ENCODE peak calls at places on chromosome 6, in ten cellular contexts. T, A, S, B, Y, W, Z, C, K and R are unnamed samples.

GRCh38 chr6:6600865-6601264 is 12.3 kb downstream of the LY86 start:
- DNase-seq in K (no peak), A (no peak), W (no peak), B (no peak), S (no peak), C (no peak), T (no peak), Z (no peak), Y (no peak), R (no peak)

GRCh38 chr6:39777218-39777617 is 15.0 kb upstream of the DAAM2 start:
- DNase-seq in W (no peak), Z (no peak), T (no peak), S (no peak), Y (no peak), B (no peak), C (no peak), K (no peak), A (no peak), R (no peak)

GRCh38 chr6:16205377-16206144 is 32.8 kb upstream of the GMPR start:
- DNase-seq in Y (no peak), C (peak), B (no peak), A (peak), T (peak), Z (no peak), W (peak), K (no peak), S (no peak), R (no peak)

GRCh38 chr6:41818271-41819054 is 31.0 kb downstream of the TOMM6 start:
- DNase-seq in C (no peak), W (no peak), Y (no peak), S (no peak), A (peak), K (peak), B (no peak), T (no peak), Z (no peak), R (no peak)

GRCh38 chr6:169975286-169975685 is 223.9 kb downstream of the ERMARD start:
- DNase-seq in Z (no peak), W (no peak), A (no peak), B (peak), K (no peak), Y (no peak), C (no peak), S (no peak), T (no peak), R (no peak)

GRCh38 chr6:157380458-157380778 is 572 bp upstream of the ZDHHC14 start:
- DNase-seq in S (no peak), C (no peak), K (no peak), B (no peak), T (no peak), Y (no peak), A (no peak), Z (no peak), W (no peak), R (no peak)

GRCh38 chr6:144931172-144932035 is 646.3 kb downstream of the UTRN start:
- DNase-seq in A (peak), C (peak), T (no peak), W (no peak), Z (peak), B (peak), S (peak), Y (no peak), K (no peak), R (no peak)

GRCh38 chr6:89706121-89706520 is 67.6 kb upstream of the LYRM2 start:
- DNase-seq in W (no peak), B (no peak), Y (no peak), Z (no peak), A (no peak), K (no peak), T (no peak), C (no peak), S (no peak), R (no peak)

GRCh38 chr6:50925981-50926380 is 107.3 kb downstream of the TFAP2B start:
- DNase-seq in A (no peak), Z (no peak), B (no peak), T (no peak), Y (no peak), S (no peak), W (no peak), C (peak), K (no peak), R (no peak)

GRCh38 chr6:64083261-64083660 is 447.7 kb downstream of the PHF3 start:
- DNase-seq in B (no peak), Y (no peak), K (no peak), Z (no peak), T (no peak), C (no peak), S (no peak), A (no peak), W (no peak), R (no peak)

GRCh38 chr6:21747441-21747840 is 153.9 kb downstream of the SOX4 start:
- DNase-seq in S (no peak), B (no peak), K (no peak), W (no peak), A (no peak), Y (no peak), T (no peak), Z (no peak), C (no peak), R (no peak)

GRCh38 chr6:27592481-27593199 is 119.7 kb upstream of the ZNF184 start:
- DNase-seq in B (no peak), T (no peak), Z (no peak), S (no peak), Y (no peak), W (no peak), K (peak), C (peak), A (peak), R (no peak)

GRCh38 chr6:24401458-24401857 is 1.3 kb upstream of the MRS2 start:
- DNase-seq in C (no peak), K (no peak), B (no peak), A (no peak), W (no peak), T (no peak), S (no peak), Z (no peak), Y (no peak), R (no peak)

GRCh38 chr6:169263836-169264608 is 10.4 kb upstream of the THBS2 start:
- DNase-seq in T (no peak), C (peak), W (no peak), Y (no peak), A (peak), B (peak), S (peak), K (no peak), Z (no peak), R (peak)

GRCh38 chr6:116887884-116888283 is 10.8 kb downstream of the RFX6 start:
- DNase-seq in S (no peak), W (no peak), C (no peak), Y (no peak), B (no peak), Z (no peak), A (no peak), K (no peak), T (no peak), R (no peak)

GRCh38 chr6:85236636-85237035 is 213.2 kb upstream of the NT5E start:
- DNase-seq in W (no peak), C (no peak), Z (no peak), K (no peak), A (no peak), B (no peak), T (no peak), S (no peak), Y (no peak), R (no peak)

GRCh38 chr6:151475653-151476523 is 17.9 kb upstream of the CCDC170 start:
- DNase-seq in T (peak), B (peak), Z (peak), C (peak), Y (peak), W (no peak), A (peak), S (peak), K (no peak), R (no peak)

GRCh38 chr6:109441069-109441816 is 719 bp downstream of the SMPD2 start:
- DNase-seq in S (peak), A (peak), Z (peak), W (no peak), T (peak), K (peak), C (peak), B (peak), Y (peak), R (no peak)
- TF ChIP-seq CTCF in S (peak), A (no peak), Z (peak), W (peak), T (no peak), K (no peak), C (peak), B (peak), Y (no peak), R (no peak)

GRCh38 chr6:149217466-149217888 is 100.0 kb upstream of the TAB2 start:
- DNase-seq in Y (no peak), C (no peak), B (no peak), Z (no peak), T (no peak), W (no peak), S (no peak), K (no peak), A (no peak), R (no peak)

GRCh38 chr6:149218471-149218870 is 99.0 kb upstream of the TAB2 start:
- DNase-seq in B (no peak), W (no peak), K (no peak), S (no peak), C (no peak), A (no peak), Z (no peak), Y (no peak), T (no peak), R (no peak)

GRCh38 chr6:149213829-149214228 is 103.7 kb upstream of the TAB2 start:
- DNase-seq in B (no peak), Z (no peak), S (no peak), T (no peak), Y (no peak), A (peak), W (no peak), K (no peak), C (peak), R (no peak)

GRCh38 chr6:149218915-149219314 is 98.6 kb upstream of the TAB2 start:
- DNase-seq in T (no peak), W (no peak), S (no peak), Y (no peak), K (no peak), B (no peak), Z (no peak), A (no peak), C (no peak), R (no peak)

GRCh38 chr6:149216459-149216858 is 101.1 kb upstream of the TAB2 start:
- DNase-seq in Z (no peak), C (no peak), W (no peak), T (no peak), Y (no peak), A (no peak), S (no peak), K (no peak), B (no peak), R (no peak)
- TF ChIP-seq CTCF in Z (no peak), C (no peak), W (no peak), T (no peak), Y (no peak), A (no peak), S (no peak), K (no peak), B (no peak), R (no peak)

GRCh38 chr6:30002871-30003270 is 58.2 kb upstream of the POLR1H start:
- DNase-seq in B (no peak), K (no peak), T (no peak), W (no peak), Y (no peak), C (peak), S (no peak), Z (no peak), A (peak), R (no peak)
- TF ChIP-seq CTCF in B (no peak), K (no peak), T (no peak), W (no peak), Y (no peak), C (no peak), S (no peak), Z (no peak), A (no peak), R (no peak)

GRCh38 chr6:105402090-105402980 is 547 bp downstream of the PREP start:
- DNase-seq in Y (no peak), Z (peak), C (peak), S (no peak), A (peak), K (no peak), T (no peak), B (peak), W (no peak), R (no peak)

GRCh38 chr6:105401247-105402089 is 1.4 kb downstream of the PREP start:
- DNase-seq in A (peak), T (no peak), B (no peak), W (no peak), S (no peak), C (peak), Y (no peak), Z (no peak), K (no peak), R (no peak)

GRCh38 chr6:105400501-105400900 is 2.4 kb downstream of the PREP start:
- DNase-seq in A (peak), W (no peak), Y (no peak), Z (no peak), S (no peak), B (no peak), K (peak), T (no peak), C (no peak), R (no peak)

GRCh38 chr6:105397987-105398386 is 4.9 kb downstream of the PREP start:
- DNase-seq in A (no peak), W (no peak), K (no peak), B (no peak), T (no peak), Y (no peak), Z (no peak), S (no peak), C (no peak), R (no peak)

GRCh38 chr6:105398859-105399258 is 4.0 kb downstream of the PREP start:
- DNase-seq in W (no peak), T (no peak), C (no peak), Y (no peak), A (no peak), B (peak), Z (no peak), K (no peak), S (no peak), R (no peak)
- TF ChIP-seq CTCF in W (no peak), T (no peak), C (no peak), Y (no peak), A (no peak), B (no peak), Z (no peak), K (no peak), S (no peak), R (no peak)

GRCh38 chr6:74280130-74280692 is 584.2 kb downstream of the CD109 start:
- DNase-seq in Z (no peak), Y (no peak), A (no peak), W (no peak), B (no peak), K (no peak), S (no peak), T (no peak), C (no peak), R (no peak)
- TF ChIP-seq CTCF in Z (no peak), Y (no peak), A (peak), W (peak), B (no peak), K (no peak), S (no peak), T (no peak), C (peak), R (no peak)

GRCh38 chr6:132070356-132070755 is 119.2 kb upstream of the CCN2 start:
- DNase-seq in T (no peak), S (no peak), Y (no peak), W (no peak), K (no peak), A (no peak), Z (no peak), B (no peak), C (no peak), R (no peak)

GRCh38 chr6:132063738-132064137 is 112.6 kb upstream of the CCN2 start:
- DNase-seq in B (no peak), K (no peak), A (peak), C (peak), W (peak), Y (peak), Z (no peak), T (no peak), S (no peak), R (no peak)

GRCh38 chr6:132065556-132065955 is 114.4 kb upstream of the CCN2 start:
- DNase-seq in T (no peak), Y (no peak), Z (no peak), W (no peak), C (peak), B (no peak), K (no peak), S (no peak), A (no peak), R (no peak)

GRCh38 chr6:132068766-132069165 is 117.6 kb upstream of the CCN2 start:
- DNase-seq in B (no peak), T (no peak), C (no peak), K (no peak), W (no peak), Y (no peak), Z (no peak), S (no peak), A (no peak), R (no peak)

GRCh38 chr6:132067286-132067685 is 116.1 kb upstream of the CCN2 start:
- DNase-seq in C (no peak), B (no peak), A (no peak), Y (no peak), T (no peak), W (peak), Z (no peak), S (no peak), K (no peak), R (no peak)
- TF ChIP-seq CTCF in C (no peak), B (no peak), A (no peak), Y (no peak), T (no peak), W (no peak), Z (no peak), S (no peak), K (no peak), R (no peak)

GRCh38 chr6:106446287-106446885 is 85.9 kb downstream of the CRYBG1 start:
- DNase-seq in K (no peak), S (no peak), A (peak), T (no peak), Z (no peak), B (no peak), Y (no peak), W (no peak), C (no peak), R (no peak)
- TF ChIP-seq CTCF in K (peak), S (peak), A (peak), T (peak), Z (peak), B (peak), Y (peak), W (peak), C (no peak), R (peak)

GRCh38 chr6:142822383-142822782 is 122.6 kb downstream of the HIVEP2 start:
- DNase-seq in A (no peak), Y (no peak), K (no peak), S (no peak), T (no peak), B (no peak), C (no peak), W (no peak), Z (no peak), R (no peak)

GRCh38 chr6:142823579-142823902 is 121.4 kb downstream of the HIVEP2 start:
- DNase-seq in A (no peak), Z (no peak), W (no peak), T (no peak), K (no peak), S (no peak), C (no peak), Y (no peak), B (no peak), R (no peak)

GRCh38 chr6:142824491-142824890 is 120.5 kb downstream of the HIVEP2 start:
- DNase-seq in B (no peak), A (no peak), C (no peak), Z (no peak), K (no peak), Y (no peak), S (no peak), W (no peak), T (no peak), R (no peak)

GRCh38 chr6:142821860-142822259 is 123.1 kb downstream of the HIVEP2 start:
- DNase-seq in Z (no peak), A (no peak), B (no peak), S (no peak), Y (peak), K (no peak), W (no peak), C (no peak), T (no peak), R (no peak)

DNA sequence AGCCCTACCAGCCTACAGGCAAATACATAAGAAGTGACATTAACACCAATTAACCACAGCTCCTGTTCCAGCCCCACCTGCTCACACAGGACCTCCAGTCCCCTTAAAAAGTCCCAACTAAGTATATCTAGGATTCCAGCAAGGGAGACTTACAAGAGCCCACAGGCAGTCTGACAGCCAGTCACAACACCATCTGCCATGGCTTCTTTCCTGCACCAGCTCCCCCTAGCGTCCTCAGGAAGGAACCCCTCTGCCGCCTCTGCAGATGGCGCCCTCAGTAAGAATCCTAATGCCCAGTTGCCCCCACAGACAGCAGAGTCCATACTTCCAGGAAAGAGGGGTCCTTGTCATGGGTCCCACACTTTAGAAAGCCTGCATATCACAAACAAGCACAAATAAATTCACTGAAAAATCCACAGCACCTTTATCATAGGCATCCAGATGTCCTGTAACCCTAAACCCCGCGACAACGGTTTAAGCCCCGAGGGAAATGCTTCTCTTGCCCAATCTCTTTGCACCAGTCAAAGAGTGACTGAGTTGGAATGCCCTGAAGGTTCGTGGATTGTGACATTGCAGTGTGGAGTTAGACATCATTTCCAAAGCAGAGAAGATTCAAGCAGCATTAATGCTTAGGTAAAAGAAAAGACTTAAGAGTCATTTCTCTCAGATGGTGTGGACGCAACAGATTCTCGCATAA is 121.9 kb downstream of the HIVEP2 start:
- DNase-seq in W (no peak), C (no peak), K (no peak), A (no peak), S (no peak), Z (no peak), Y (peak), T (no peak), B (no peak), R (no peak)
- TF ChIP-seq CTCF in W (no peak), C (peak), K (no peak), A (peak), S (peak), Z (peak), Y (peak), T (peak), B (no peak), R (peak)

DNA sequence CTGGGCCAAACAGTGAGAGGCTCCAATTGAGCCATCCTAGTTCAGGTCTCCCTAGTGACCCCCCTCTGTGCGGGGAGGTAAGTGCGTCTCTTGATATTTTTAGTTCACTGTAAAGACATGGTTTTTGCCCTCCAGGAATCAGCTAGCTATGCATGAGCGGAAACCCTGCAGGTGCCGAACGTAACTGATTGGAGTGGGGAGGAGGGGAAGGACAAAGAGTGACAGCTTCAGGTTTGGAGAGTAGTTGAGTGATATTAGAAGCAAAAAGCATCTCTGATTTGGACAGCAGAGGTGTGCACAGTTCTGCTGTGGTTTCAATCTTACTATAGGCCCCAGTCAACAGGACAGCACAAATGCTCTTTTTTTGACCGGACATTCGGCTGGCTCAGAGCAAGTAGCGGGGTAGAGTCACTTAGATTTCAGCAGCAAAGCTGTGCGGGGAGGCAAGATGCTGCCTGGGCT is 31.8 kb downstream of the TBC1D7 start:
- DNase-seq in Y (no peak), B (no peak), K (no peak), T (no peak), S (no peak), W (no peak), C (no peak), A (no peak), Z (no peak), R (no peak)
- TF ChIP-seq CTCF in Y (no peak), B (no peak), K (no peak), T (no peak), S (no peak), W (no peak), C (no peak), A (no peak), Z (no peak), R (no peak)